ENCODE peak calls at places on chromosomes 12 and 14, in six cellular contexts. T is KG1; D is BE2C; R is NCI-H1105; M is stimulated activated naive CD8-positive, alpha-beta T cell treated with anti-CD3 and anti-CD28 coated beads, Interleukin-15, Interleukin-2, amounts not matched to agents 100 U/mL and 50 U/mL, for 24 hours; N is stimulated activated CD4-positive, alpha-beta T cell treated with anti-CD3 and anti-CD28 coated beads, Interleukin-12 subunit alpha, Interleukin-12 subunit beta, amount 100 ng/mL, for 48 hours. H is an unnamed sample.

GRCh38 chr12:93896427-93896826 is 219.3 kb downstream of the CRADD start:
- DNase-seq in R (no peak), D (no peak), N (no peak), T (no peak), M (no peak), H (no peak)

GRCh38 chr12:133231001-133231400 is 4.7 kb downstream of the ANHX start:
- DNase-seq in D (no peak), N (no peak), M (no peak), T (no peak), R (no peak), H (no peak)

GRCh38 chr14:68585690-68586089 is 207.2 kb downstream of the ZFP36L1 start:
- DNase-seq in N (no peak), M (no peak), T (no peak), D (peak; percentile 61), R (no peak), H (peak; percentile 47)

GRCh38 chr14:68140111-68140741 is 320.6 kb downstream of the RAD51B start:
- DNase-seq in D (no peak), T (no peak), N (no peak), M (no peak), R (peak; percentile 75), H (no peak)

GRCh38 chr12:8603858-8604257 is 8.8 kb downstream of the AICDA start:
- DNase-seq in R (no peak), N (no peak), T (no peak), M (no peak), D (no peak), H (no peak)

GRCh38 chr12:102095677-102096263 is 24.1 kb downstream of the NUP37 start:
- DNase-seq in D (no peak), R (no peak), T (no peak), M (no peak), N (no peak), H (no peak)

GRCh38 chr14:87868920-87869319 is 124.1 kb downstream of the GALC start:
- DNase-seq in T (no peak), N (no peak), R (no peak), M (no peak), D (no peak), H (no peak)

GRCh38 chr12:67747869-67748760 is 99.6 kb downstream of the DYRK2 start:
- DNase-seq in N (no peak), R (no peak), M (no peak), D (no peak), T (no peak), H (no peak)

GRCh38 chr14:50213795-50214194 is 17.6 kb downstream of the SOS2 start:
- DNase-seq in D (no peak), T (no peak), N (no peak), R (no peak), M (no peak), H (no peak)

GRCh38 chr14:33693237-33693636 is 257.6 kb downstream of the EGLN3 start:
- DNase-seq in N (no peak), D (no peak), M (no peak), T (no peak), R (no peak), H (no peak)

GRCh38 chr12:1720494-1720893 is 29.6 kb downstream of the ADIPOR2 start:
- DNase-seq in R (no peak), N (no peak), T (no peak), D (no peak), M (no peak), H (no peak)